ENCODE peak calls at places on chromosomes 6 and 20, in ten cellular contexts. F is uterus, O is A549, L is IMR-90, M is upper lobe of left lung, D is Peyer's patch, J is prostate gland, A is K562, I is HCT116, B is lower leg skin. Q is an unnamed sample.

GRCh38 chr6:31791324-31792089 is 4.0 kb downstream of the VARS1 start:
- DNase-seq in M (no peak), B (no peak), A (peak), L (peak), O (peak), I (no peak), F (peak), J (no peak), D (no peak), Q (no peak)

GRCh38 chr6:134766497-134766896 is 183.4 kb downstream of the ALDH8A1 start:
- DNase-seq in D (no peak), J (no peak), O (no peak), M (no peak), A (no peak), L (no peak), F (no peak), I (no peak), B (no peak), Q (no peak)

GRCh38 chr6:140319209-140319608 is 944.8 kb upstream of the CITED2 start:
- DNase-seq in O (peak), F (no peak), M (no peak), J (no peak), D (no peak), A (no peak), B (no peak), L (peak), I (no peak), Q (no peak)

GRCh38 chr6:104710543-104711335 is 149.0 kb downstream of the HACE1 start:
- DNase-seq in B (no peak), O (no peak), J (no peak), I (no peak), A (no peak), L (peak), F (no peak), M (no peak), D (no peak), Q (no peak)

GRCh38 chr6:57021086-57021720 is 25.3 kb upstream of the KIAA1586 start:
- DNase-seq in M (no peak), L (peak), D (no peak), O (peak), B (no peak), I (peak), F (no peak), A (peak), J (no peak), Q (no peak)

GRCh38 chr6:30047220-30047619 is 13.8 kb upstream of the POLR1H start:
- DNase-seq in F (no peak), L (no peak), I (no peak), O (no peak), A (no peak), B (no peak), D (no peak), M (no peak), J (no peak), Q (no peak)

GRCh38 chr6:148776321-148776966 is 29.6 kb downstream of the UST start:
- DNase-seq in J (no peak), L (peak), D (no peak), O (no peak), F (no peak), I (no peak), M (no peak), B (no peak), A (no peak), Q (no peak)

GRCh38 chr20:5191829-5192569 is 65.2 kb downstream of the CDS2 start:
- DNase-seq in O (peak), B (peak), D (peak), A (peak), J (peak), I (peak), M (peak), L (peak), F (peak), Q (no peak)

GRCh38 chr6:148342146-148343027 is at the start of gene SASH1:
- DNase-seq in D (peak), J (peak), M (peak), O (peak), A (no peak), I (peak), F (peak), B (peak), L (peak), Q (peak)

GRCh38 chr20:4835244-4836177 is 113.8 kb downstream of the PRND start:
- DNase-seq in L (no peak), I (no peak), A (no peak), B (peak), D (no peak), O (no peak), M (no peak), J (no peak), F (peak), Q (no peak)

GRCh38 chr6:20757761-20758160 is 223.5 kb downstream of the CDKAL1 start:
- DNase-seq in F (no peak), M (no peak), A (no peak), J (no peak), L (peak), D (no peak), O (peak), I (no peak), B (no peak), Q (no peak)

GRCh38 chr6:150204705-150205472 is 62.0 kb downstream of the PPP1R14C start:
- DNase-seq in A (no peak), M (peak), O (no peak), F (no peak), J (no peak), I (no peak), L (no peak), B (peak), D (no peak), Q (peak)

GRCh38 chr6:157434349-157435016 is 53.5 kb downstream of the ZDHHC14 start:
- DNase-seq in D (no peak), O (no peak), M (no peak), L (no peak), F (peak), A (no peak), I (no peak), B (no peak), J (peak), Q (peak)

GRCh38 chr20:20367681-20368413 is at the start of gene INSM1:
- DNase-seq in B (no peak), D (no peak), L (no peak), O (no peak), A (no peak), M (no peak), J (no peak), I (no peak), F (no peak), Q (no peak)

GRCh38 chr6:107369493-107369892 is 89.9 kb downstream of the PDSS2 start:
- DNase-seq in M (no peak), I (no peak), D (no peak), A (no peak), B (no peak), F (no peak), J (no peak), O (no peak), L (no peak), Q (no peak)

DNA sequence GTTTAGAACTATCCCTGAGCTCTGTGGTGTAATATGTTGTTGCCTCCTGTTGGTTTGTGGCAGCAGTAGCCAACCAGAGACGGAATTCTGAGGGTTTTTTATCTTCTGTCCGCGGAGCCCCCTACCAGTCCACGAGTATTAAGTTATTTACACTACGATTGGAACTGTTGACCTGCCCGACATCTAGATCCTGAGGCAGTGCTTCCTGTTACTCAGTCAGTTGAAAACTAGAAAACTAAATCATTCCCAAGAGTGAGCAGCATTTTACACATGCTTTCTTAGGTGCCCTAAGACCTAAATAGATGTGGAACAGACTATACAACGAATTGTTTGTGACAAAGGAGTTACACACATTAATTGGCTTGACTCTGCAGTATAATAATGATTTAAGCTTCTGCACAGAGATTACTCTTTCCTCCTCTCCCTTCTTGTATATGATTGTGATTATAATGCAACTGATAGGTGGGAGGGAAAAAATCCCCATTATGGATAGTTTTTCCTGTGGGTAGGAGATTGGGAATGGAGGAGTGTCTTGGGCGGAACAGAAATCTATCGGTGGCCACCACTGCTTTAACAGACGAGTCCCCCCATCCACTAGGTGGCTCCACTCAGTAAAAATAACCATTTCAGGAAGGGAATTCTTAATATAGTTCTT is 1.7 kb downstream of the LOC128125822 start:
- DNase-seq in M (peak), A (peak), B (no peak), L (peak), I (peak), O (peak), D (peak), J (no peak), F (peak), Q (no peak)
- TF ChIP-seq POLR2A in M (no peak), A (no peak), B (no peak), L (no peak), I (no peak), O (no peak), D (no peak), J (no peak), F (no peak), Q (no peak)

DNA sequence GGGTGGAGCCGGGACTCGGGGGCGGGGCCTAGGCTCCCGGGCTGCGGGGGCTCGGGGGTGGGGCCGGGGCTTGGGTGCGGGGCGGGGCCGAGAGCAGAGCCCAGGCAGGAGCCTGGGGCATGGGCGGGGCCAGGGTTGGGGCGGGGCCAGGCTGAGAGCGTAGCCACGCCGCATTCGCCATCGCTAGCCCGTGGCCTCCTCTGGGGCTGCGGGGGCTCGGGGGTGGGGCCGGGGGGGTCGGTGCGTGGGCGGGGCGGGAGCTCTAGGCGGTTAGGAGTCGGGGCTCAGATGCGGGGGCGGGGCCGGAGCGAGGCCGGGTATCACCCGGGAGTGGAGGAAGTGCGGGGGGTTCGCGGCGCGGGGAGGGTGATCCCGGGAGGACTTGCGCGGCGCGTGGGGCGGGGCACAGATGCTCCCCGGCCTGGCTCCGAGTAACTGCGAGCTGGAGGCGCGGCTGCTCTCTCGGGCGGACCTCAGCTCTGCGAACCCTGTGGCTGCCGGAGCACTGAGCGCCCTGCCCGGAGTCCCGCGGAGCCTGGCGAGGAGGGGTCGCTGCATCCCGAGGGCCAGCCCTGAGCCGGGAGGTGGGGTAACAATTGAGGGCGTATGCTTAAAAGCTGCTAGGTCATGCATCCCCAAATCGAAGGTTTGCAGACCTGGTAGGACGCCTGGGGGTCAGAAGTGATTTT is 434 bp upstream of the ECI2 start:
- DNase-seq in O (peak), A (peak), F (peak), L (peak), D (peak), I (peak), B (peak), M (peak), J (peak), Q (peak)
- TF ChIP-seq POLR2A in O (peak), A (peak), F (peak), L (no peak), D (no peak), I (peak), B (no peak), M (no peak), J (peak), Q (peak)

GRCh38 chr20:62134735-62135231 is 8.4 kb downstream of the PSMA7 start:
- DNase-seq in M (no peak), F (peak), A (no peak), D (no peak), I (no peak), L (peak), O (no peak), B (no peak), J (no peak), Q (peak)

GRCh38 chr20:62137092-62137384 is 6.2 kb downstream of the PSMA7 start:
- DNase-seq in O (no peak), M (no peak), B (no peak), L (no peak), F (no peak), I (no peak), D (no peak), A (no peak), J (no peak), Q (no peak)

GRCh38 chr20:62133864-62134263 is 9.3 kb downstream of the PSMA7 start:
- DNase-seq in J (no peak), M (no peak), D (no peak), O (no peak), F (no peak), L (no peak), B (no peak), A (no peak), I (no peak), Q (no peak)

GRCh38 chr20:62136283-62137091 is 6.7 kb downstream of the PSMA7 start:
- DNase-seq in M (peak), A (no peak), I (peak), O (peak), B (peak), F (peak), L (peak), J (peak), D (peak), Q (no peak)

GRCh38 chr20:62135573-62136266 is 7.5 kb downstream of the PSMA7 start:
- DNase-seq in O (no peak), F (no peak), L (no peak), J (no peak), A (no peak), I (no peak), D (no peak), B (no peak), M (no peak), Q (no peak)
- TF ChIP-seq POLR2A in O (no peak), F (no peak), L (peak), J (no peak), A (peak), I (no peak), D (no peak), B (no peak), M (no peak), Q (no peak)

GRCh38 chr20:22579711-22580697 is 4.4 kb downstream of the FOXA2 start:
- DNase-seq in J (no peak), I (no peak), O (no peak), F (no peak), A (no peak), D (no peak), B (no peak), M (no peak), L (no peak), Q (no peak)
- TF ChIP-seq POLR2A in J (no peak), I (no peak), O (no peak), F (no peak), A (no peak), D (no peak), B (no peak), M (no peak), L (no peak), Q (no peak)

DNA sequence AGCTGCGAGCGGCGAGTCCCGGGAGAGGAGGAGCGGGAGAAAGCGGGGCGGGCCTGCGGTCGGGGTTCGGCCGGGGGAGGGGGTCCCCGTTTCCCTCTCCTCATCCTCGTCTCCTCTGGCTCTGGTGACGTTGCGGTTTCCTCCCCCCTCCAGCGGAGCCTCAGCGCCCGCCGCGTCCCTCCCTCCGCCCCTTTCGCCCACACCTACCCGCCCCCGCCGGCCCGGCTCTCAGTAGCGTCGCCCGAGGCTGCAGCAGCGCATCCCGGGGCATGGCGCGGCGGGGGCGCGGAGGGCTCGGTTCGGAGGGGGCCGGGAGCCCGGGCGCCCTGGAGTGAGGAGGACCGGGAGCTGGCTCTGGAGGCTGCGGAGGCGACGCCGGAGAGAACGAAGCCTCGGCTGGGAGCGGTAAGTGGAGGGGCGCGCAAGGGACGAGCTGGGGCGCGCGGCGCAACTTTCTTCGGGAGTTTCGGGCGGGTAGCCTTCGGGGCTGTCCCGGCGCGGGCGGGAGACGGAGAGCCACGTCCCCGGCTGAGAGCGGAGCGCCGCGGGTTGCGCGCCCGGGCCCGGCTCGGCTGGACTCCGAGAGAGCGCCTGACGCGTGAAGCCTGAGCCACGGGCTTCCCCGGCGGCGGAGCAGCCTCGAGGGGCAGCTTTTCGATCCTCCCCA is at the start of gene DSE:
- DNase-seq in I (no peak), F (peak), D (peak), L (peak), O (peak), B (peak), M (peak), A (peak), J (peak), Q (peak)
- TF ChIP-seq POLR2A in I (no peak), F (peak), D (peak), L (peak), O (peak), B (no peak), M (no peak), A (no peak), J (peak), Q (peak)

DNA sequence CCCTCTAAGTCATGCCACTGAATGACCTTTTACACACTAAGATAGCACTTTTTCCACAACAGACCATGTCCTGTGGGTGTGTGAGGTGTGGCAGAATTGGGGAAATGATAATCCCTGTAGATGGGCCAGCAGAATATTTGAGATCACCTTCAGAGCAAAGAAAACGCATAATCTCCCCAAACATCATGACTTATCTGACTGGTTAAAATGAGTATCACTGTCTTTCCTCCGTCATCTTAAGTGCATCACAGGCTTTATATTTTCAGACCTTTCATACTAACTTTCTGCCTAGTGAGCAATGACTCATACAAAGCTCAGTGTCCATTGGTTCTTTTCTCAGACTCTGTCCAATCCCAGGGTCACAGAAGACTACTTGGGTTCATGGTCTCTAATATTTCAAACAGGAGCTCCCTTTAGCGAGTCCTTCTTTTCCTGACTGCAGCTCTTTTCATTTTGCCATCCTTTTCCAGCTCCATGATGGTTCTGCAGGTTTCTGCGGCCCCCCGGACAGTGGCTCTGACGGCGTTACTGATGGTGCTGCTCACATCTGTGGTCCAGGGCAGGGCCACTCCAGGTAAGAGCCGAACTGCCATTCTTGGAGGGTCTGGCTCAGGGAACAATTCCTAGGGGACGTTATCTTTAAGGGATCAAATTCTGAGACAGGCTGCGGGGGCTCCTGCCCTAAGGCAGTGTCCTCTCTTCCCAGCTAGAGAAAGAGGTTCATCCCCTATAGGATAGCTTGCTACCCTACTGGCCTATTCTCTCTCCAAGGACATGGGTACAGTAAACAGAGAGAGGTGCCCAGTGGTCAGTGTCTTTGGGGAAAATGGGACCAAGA is at the start of gene HLA-DPB1:
- DNase-seq in J (no peak), O (peak), F (no peak), I (peak), D (no peak), A (peak), B (no peak), L (peak), M (peak), Q (no peak)
- TF ChIP-seq POLR2A in J (peak), O (no peak), F (peak), I (no peak), D (peak), A (no peak), B (no peak), L (no peak), M (no peak), Q (peak)

GRCh38 chr6:88165877-88166492 is at the start of gene CNR1:
- DNase-seq in F (peak), O (peak), J (peak), L (no peak), M (peak), I (no peak), D (peak), B (peak), A (no peak), Q (peak)
- TF ChIP-seq POLR2A in F (peak), O (no peak), J (no peak), L (no peak), M (no peak), I (no peak), D (no peak), B (no peak), A (no peak), Q (peak)